ENCODE peak calls at places on chromosomes 5 and 9, in six cellular contexts. T is stimulated activated CD8-positive, alpha-beta memory T cell treated with anti-CD3 and anti-CD28 coated beads, Interleukin-15, amount 100 ng/mL, for 1 hour; R is posterior cingulate gyrus; B is effector memory CD4-positive, alpha-beta T cell; I is ACHN; F is WTC11. Z is an unnamed sample.
A peak's percentile ranks its signal among the peaks of the same experiment; 100 is the strongest.

GRCh38 chr5:126694403-126694802 is 82.5 kb upstream of the LMNB1 start:
- DNase-seq in F (no peak), R (no peak), B (no peak), I (no peak), T (no peak), Z (no peak)

GRCh38 chr5:57316798-57317327 is 143.0 kb downstream of the GPBP1 start:
- DNase-seq in I (peak; percentile 25), T (no peak), R (no peak), B (no peak), F (no peak), Z (no peak)

GRCh38 chr5:58263291-58263690 is 196.6 kb downstream of the PLK2 start:
- DNase-seq in T (no peak), B (no peak), R (no peak), F (no peak), I (no peak), Z (no peak)

GRCh38 chr9:72254881-72255545 is 105.8 kb downstream of the GDA start:
- DNase-seq in B (no peak), F (no peak), R (no peak), I (no peak), T (no peak), Z (no peak)

GRCh38 chr5:134143431-134143830 is 28.9 kb downstream of the TCF7 start:
- DNase-seq in T (no peak), F (no peak), B (no peak), R (no peak), I (no peak), Z (no peak)

GRCh38 chr5:120257358-120257971 is 206.6 kb upstream of the PRR16 start:
- DNase-seq in I (no peak), T (no peak), F (no peak), R (no peak), B (no peak), Z (no peak)

GRCh38 chr5:164175083-164175482 is 669.7 kb downstream of the MAT2B start:
- DNase-seq in F (no peak), I (no peak), B (no peak), R (no peak), T (no peak), Z (no peak)

GRCh38 chr9:76701441-76702031 is 62.7 kb upstream of the PCA3 start:
- DNase-seq in I (no peak), R (no peak), F (no peak), T (no peak), B (no peak), Z (no peak)

GRCh38 chr5:59260973-59261372 is 632.6 kb downstream of the PDE4D start:
- DNase-seq in B (no peak), F (no peak), T (no peak), R (no peak), I (no peak), Z (no peak)

GRCh38 chr5:68884893-68885292 is 208.9 kb upstream of the SLC30A5 start:
- DNase-seq in B (no peak), I (peak; percentile 11), T (no peak), R (no peak), F (no peak), Z (peak; percentile 26)

GRCh38 chr9:121930970-121931369 is 162.1 kb downstream of the TTLL11 start:
- DNase-seq in T (no peak), R (no peak), I (no peak), B (no peak), F (no peak), Z (no peak)

GRCh38 chr5:95609711-95610110 is 10.2 kb upstream of the GPR150 start:
- DNase-seq in B (no peak), F (no peak), R (no peak), T (no peak), I (no peak), Z (no peak)

GRCh38 chr9:33165263-33166151 is 1.6 kb downstream of the B4GALT1 start:
- DNase-seq in T (no peak), R (no peak), B (peak; percentile 48), F (no peak), I (peak; percentile 32), Z (no peak)

GRCh38 chr9:92764988-92765936 is 629 bp upstream of the BICD2 start:
- DNase-seq in F (peak; percentile 99), I (peak; percentile 92), B (peak; percentile 96), T (peak; percentile 90), R (peak; percentile 99), Z (peak; percentile 96)

GRCh38 chr5:92580814-92581213 is 1000.2 kb downstream of the NR2F1-AS1 start:
- DNase-seq in T (no peak), B (no peak), R (no peak), I (no peak), F (no peak), Z (no peak)

GRCh38 chr5:140292212-140293040 is 10.5 kb downstream of the PFDN1 start:
- DNase-seq in T (no peak), F (no peak), B (no peak), I (no peak), R (no peak), Z (no peak)

GRCh38 chr5:170534177-170534576 is 30.4 kb downstream of the KCNIP1 start:
- DNase-seq in F (no peak), T (no peak), B (no peak), I (no peak), R (no peak), Z (no peak)

GRCh38 chr5:43304520-43304919 is 8.7 kb downstream of the HMGCS1 start:
- DNase-seq in R (no peak), F (no peak), T (no peak), I (no peak), B (no peak), Z (no peak)

GRCh38 chr5:83097582-83098265 is 20.4 kb downstream of the XRCC4 start:
- DNase-seq in F (no peak), T (no peak), B (no peak), I (no peak), R (no peak), Z (no peak)

GRCh38 chr9:129783516-129784361 is 19.2 kb upstream of the TOR1B start:
- DNase-seq in F (peak; percentile 84), T (peak; percentile 62), R (peak; percentile 33), I (peak; percentile 66), B (peak; percentile 51), Z (peak; percentile 90)

GRCh38 chr9:96169488-96169887 is 132.5 kb downstream of the HSD17B3 start:
- DNase-seq in B (no peak), I (no peak), R (no peak), T (no peak), F (peak; percentile 84), Z (peak; percentile 89)

GRCh38 chr5:55896238-55896637 is 45.1 kb downstream of the IL31RA start:
- DNase-seq in B (no peak), I (no peak), F (no peak), R (no peak), T (no peak), Z (no peak)

GRCh38 chr5:151509231-151509630 is 61.8 kb downstream of the SLC36A1 start:
- DNase-seq in I (no peak), B (no peak), F (no peak), T (no peak), R (no peak), Z (no peak)

GRCh38 chr9:91711755-91712591 is 238.1 kb downstream of the ROR2 start:
- DNase-seq in I (no peak), T (peak; percentile 24), R (no peak), B (no peak), F (no peak), Z (no peak)

GRCh38 chr5:106121972-106122605 is 1548.6 kb downstream of the EFNA5 start:
- DNase-seq in B (no peak), F (peak; percentile 67), T (no peak), R (no peak), I (no peak), Z (peak; percentile 14)

GRCh38 chr5:176847726-176848290 is 37.4 kb downstream of the UNC5A start:
- DNase-seq in I (no peak), T (no peak), R (no peak), B (no peak), F (no peak), Z (peak; percentile 78)

GRCh38 chr5:54401515-54401914 is 54.0 kb upstream of the HSPB3 start:
- DNase-seq in B (no peak), T (no peak), F (no peak), I (no peak), R (no peak), Z (no peak)

GRCh38 chr5:139747583-139748504 is 47.8 kb upstream of the PSD2 start:
- DNase-seq in I (peak; percentile 40), T (peak; percentile 14), F (peak; percentile 63), R (no peak), B (peak; percentile 18), Z (peak; percentile 79)

GRCh38 chr5:38752622-38753021 is 93.2 kb upstream of the OSMR start:
- DNase-seq in R (no peak), F (no peak), B (no peak), I (no peak), T (no peak), Z (no peak)

Z was measured in H7.